ENCODE peak calls at places on chromosome 3, in five cellular contexts. O is AG04450; B is stimulated activated CD8-positive, alpha-beta memory T cell treated with anti-CD3 and anti-CD28 coated beads, Interleukin-15, amount 100 ng/mL, for 4 hours; H is trophoblast cell; V is astrocyte of the spinal cord. Y is an unnamed sample.

GRCh38 chr3:156389151-156389760 is 165.7 kb downstream of the SSR3 start:
- DNase-seq in O (no peak), B (no peak), H (no peak), V (no peak), Y (no peak)

GRCh38 chr3:49165771-49166751 is at the start of gene CCDC71:
- DNase-seq in O (peak), B (peak), H (peak), V (peak), Y (peak)

GRCh38 chr3:29317659-29318173 is 36.8 kb downstream of the RBMS3 start:
- DNase-seq in O (no peak), B (no peak), H (no peak), V (no peak), Y (no peak)

GRCh38 chr3:42204867-42205599 is 61.0 kb downstream of the CCK start:
- DNase-seq in O (no peak), B (no peak), H (peak), V (no peak), Y (no peak)

GRCh38 chr3:190155752-190156151 is 35.1 kb upstream of the P3H2 start:
- DNase-seq in O (no peak), B (no peak), H (peak), V (peak), Y (no peak)

GRCh38 chr3:45885979-45886711 is at the start of gene CCR9:
- DNase-seq in O (no peak), B (no peak), H (no peak), V (no peak), Y (no peak)

GRCh38 chr3:183884097-183884436 is 613 bp downstream of the PARL start:
- DNase-seq in O (no peak), B (no peak), H (no peak), V (no peak), Y (peak)

GRCh38 chr3:39644176-39644575 is 165.2 kb upstream of the MYRIP start:
- DNase-seq in O (peak), B (no peak), H (peak), V (peak), Y (no peak)

GRCh38 chr3:48157950-48158376 is 30.3 kb downstream of the CDC25A start:
- DNase-seq in O (peak), B (no peak), H (peak), V (peak), Y (peak)

GRCh38 chr3:158703566-158703965 is 28.7 kb downstream of the RARRES1 start:
- DNase-seq in O (no peak), B (no peak), H (peak), V (no peak), Y (no peak)

GRCh38 chr3:114499986-114500385 is 206.2 kb downstream of the TIGIT start:
- DNase-seq in O (no peak), B (no peak), H (no peak), V (peak), Y (no peak)

GRCh38 chr3:49006591-49007067 is 562 bp upstream of the WDR6 start:
- DNase-seq in O (no peak), B (no peak), H (peak), V (peak), Y (peak)

GRCh38 chr3:32310336-32310735 is 71.9 kb downstream of the CMTM8 start:
- DNase-seq in O (no peak), B (no peak), H (no peak), V (no peak), Y (no peak)